ENCODE peak calls at places on chromosomes 13 and 19, in eight cellular contexts. P is mammary epithelial cell; G is upper lobe of right lung; Q is esophagus muscularis mucosa; I is fibroblast of lung; R is thoracic aorta; Y is tibial nerve; K is CD8-positive, alpha-beta T cell. U is an unnamed sample.

GRCh38 chr19:21569497-21569870 is 64.1 kb downstream of the ZNF429 start:
- DNase-seq in P (no peak), G (peak), Q (no peak), I (peak), R (no peak), Y (no peak), K (peak), U (no peak)

GRCh38 chr13:25085125-25085742 is 10.7 kb upstream of the PABPC3 start:
- DNase-seq in P (peak), G (no peak), Q (peak), I (peak), R (no peak), Y (no peak), K (no peak), U (peak)

GRCh38 chr13:57640582-57640981 is 9.0 kb downstream of the PCDH17 start:
- DNase-seq in P (no peak), G (no peak), Q (no peak), I (no peak), R (no peak), Y (no peak), K (no peak), U (no peak)

GRCh38 chr13:46404732-46405097 is 17.7 kb upstream of the RUBCNL start:
- DNase-seq in P (no peak), G (no peak), Q (no peak), I (no peak), R (no peak), Y (no peak), K (no peak), U (no peak)

GRCh38 chr13:75825161-75825560 is 189.0 kb downstream of the LMO7 start:
- DNase-seq in P (no peak), G (no peak), Q (no peak), I (no peak), R (no peak), Y (no peak), K (no peak), U (no peak)

GRCh38 chr13:63691474-63691873 is 2275.8 kb upstream of the PCDH20 start:
- DNase-seq in P (no peak), G (no peak), Q (no peak), I (no peak), R (no peak), Y (no peak), K (no peak), U (no peak)

GRCh38 chr13:37681295-37682032 is 82.9 kb upstream of the POSTN start:
- DNase-seq in P (no peak), G (no peak), Q (no peak), I (peak), R (no peak), Y (no peak), K (no peak), U (no peak)

GRCh38 chr19:1521636-1522035 is 2.2 kb upstream of the PLK5 start:
- DNase-seq in P (no peak), G (no peak), Q (no peak), I (no peak), R (no peak), Y (no peak), K (no peak), U (no peak)

GRCh38 chr13:35693142-35693784 is 216.8 kb upstream of the MAB21L1 start:
- DNase-seq in P (no peak), G (no peak), Q (no peak), I (peak), R (no peak), Y (no peak), K (no peak), U (no peak)

GRCh38 chr13:77724092-77724491 is 26.6 kb downstream of the SLAIN1 start:
- DNase-seq in P (no peak), G (no peak), Q (no peak), I (no peak), R (no peak), Y (no peak), K (no peak), U (no peak)

GRCh38 chr19:8663920-8664670 is 33.7 kb downstream of the NFILZ start:
- DNase-seq in P (no peak), G (no peak), Q (no peak), I (no peak), R (no peak), Y (no peak), K (peak), U (no peak)

GRCh38 chr19:19403373-19403901 is 2.0 kb upstream of the GATAD2A start:
- DNase-seq in P (peak), G (no peak), Q (no peak), I (peak), R (no peak), Y (no peak), K (no peak), U (peak)

GRCh38 chr13:106815545-106815944 is 247.6 kb upstream of the ARGLU1 start:
- DNase-seq in P (no peak), G (no peak), Q (no peak), I (no peak), R (no peak), Y (no peak), K (no peak), U (no peak)

GRCh38 chr19:42315024-42315423 is 1.9 kb downstream of the TMEM145 start:
- DNase-seq in P (no peak), G (no peak), Q (no peak), I (no peak), R (no peak), Y (no peak), K (no peak), U (no peak)

GRCh38 chr13:48533986-48534600 is 1.2 kb upstream of the RCBTB2 start:
- DNase-seq in P (no peak), G (no peak), Q (no peak), I (no peak), R (no peak), Y (no peak), K (no peak), U (no peak)

GRCh38 chr19:42762782-42763181 is 2.7 kb downstream of the PSG8 start:
- DNase-seq in P (peak), G (no peak), Q (peak), I (no peak), R (no peak), Y (no peak), K (no peak), U (no peak)

GRCh38 chr19:28393574-28394336 is 819.2 kb downstream of the UQCRFS1 start:
- DNase-seq in P (no peak), G (no peak), Q (no peak), I (no peak), R (no peak), Y (no peak), K (no peak), U (no peak)

GRCh38 chr19:33438016-33438671 is 64.6 kb downstream of the CEBPG start:
- DNase-seq in P (no peak), G (peak), Q (no peak), I (no peak), R (no peak), Y (no peak), K (no peak), U (no peak)

GRCh38 chr19:33426621-33427475 is 53.3 kb downstream of the CEBPG start:
- DNase-seq in P (no peak), G (peak), Q (no peak), I (no peak), R (no peak), Y (no peak), K (no peak), U (no peak)

GRCh38 chr19:19206938-19207337 is 3.7 kb upstream of the NR2C2AP start:
- DNase-seq in P (no peak), G (no peak), Q (no peak), I (no peak), R (no peak), Y (no peak), K (no peak), U (no peak)

GRCh38 chr19:18951721-18952281 is 10.8 kb upstream of the HOMER3 start:
- DNase-seq in P (peak), G (no peak), Q (no peak), I (no peak), R (no peak), Y (no peak), K (no peak), U (peak)

GRCh38 chr19:40228371-40228770 is 1.9 kb upstream of the CCNP start:
- DNase-seq in P (no peak), G (no peak), Q (no peak), I (no peak), R (no peak), Y (no peak), K (no peak), U (no peak)

GRCh38 chr19:16527971-16528521 is 14.2 kb downstream of the CHERP start:
- DNase-seq in P (no peak), G (no peak), Q (no peak), I (peak), R (no peak), Y (no peak), K (peak), U (no peak)
- TF ChIP-seq CTCF in P (peak), G (peak), Q (no peak), I (peak), R (no peak), Y (no peak), K (peak), U (no peak)

DNA sequence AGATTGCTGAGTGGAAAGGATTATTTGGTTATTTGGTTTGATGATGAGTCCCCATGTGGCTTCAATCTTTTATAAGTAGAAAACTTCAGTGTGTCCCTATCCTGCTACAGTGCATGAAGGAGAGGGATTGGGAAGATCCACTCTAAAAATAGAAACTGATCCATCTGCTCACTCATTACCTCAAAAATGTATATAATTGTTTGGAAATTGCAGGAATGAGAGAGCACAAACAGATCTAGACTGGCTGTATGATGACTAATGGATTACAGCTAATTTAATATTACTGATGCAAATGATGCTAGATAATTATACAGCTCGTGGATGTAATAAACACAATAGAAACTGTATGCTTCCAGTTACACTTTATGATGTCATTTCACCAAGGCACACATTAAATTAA is 625.3 kb upstream of the PRR20A start:
- DNase-seq in P (peak), G (no peak), Q (no peak), I (no peak), R (no peak), Y (no peak), K (no peak), U (no peak)
- H3K27ac ChIP-seq in P (no peak), G (no peak), Q (no peak), I (no peak), R (no peak), Y (no peak), K (no peak), U (no peak)

DNA sequence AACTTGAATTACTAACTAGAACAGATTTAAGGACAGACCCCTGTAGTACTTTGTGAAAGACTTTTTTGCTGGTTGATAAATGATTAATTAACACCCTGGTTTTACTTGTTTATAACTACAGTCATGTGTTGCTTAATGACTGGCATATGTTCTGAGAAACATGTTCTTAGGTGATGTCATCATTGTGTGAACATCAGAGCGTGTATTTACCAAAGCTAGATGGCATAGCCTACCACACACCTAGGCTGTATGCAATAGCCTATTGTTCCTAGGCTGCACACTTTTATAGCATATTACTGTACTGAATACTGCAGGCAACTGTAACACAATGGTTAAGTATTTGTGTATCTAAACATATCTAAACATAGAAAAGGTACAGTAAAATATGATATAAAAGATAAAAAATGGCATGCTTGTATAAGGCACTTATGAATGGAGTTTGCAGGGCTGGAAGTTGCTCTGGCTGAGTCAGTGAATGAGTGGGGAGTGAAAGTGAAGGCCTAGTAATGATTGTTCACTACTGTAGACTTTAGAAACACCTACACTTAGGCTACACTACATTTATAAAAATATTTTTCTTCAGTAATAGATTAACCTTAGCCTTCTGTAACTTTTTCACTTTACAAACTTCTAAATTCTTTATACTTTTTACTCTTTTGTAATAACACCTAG is 260.3 kb downstream of the KCNRG start:
- DNase-seq in P (peak), G (no peak), Q (no peak), I (no peak), R (no peak), Y (no peak), K (no peak), U (no peak)
- TF ChIP-seq CTCF in P (peak), G (no peak), Q (no peak), I (no peak), R (no peak), Y (no peak), K (no peak), U (no peak)

DNA sequence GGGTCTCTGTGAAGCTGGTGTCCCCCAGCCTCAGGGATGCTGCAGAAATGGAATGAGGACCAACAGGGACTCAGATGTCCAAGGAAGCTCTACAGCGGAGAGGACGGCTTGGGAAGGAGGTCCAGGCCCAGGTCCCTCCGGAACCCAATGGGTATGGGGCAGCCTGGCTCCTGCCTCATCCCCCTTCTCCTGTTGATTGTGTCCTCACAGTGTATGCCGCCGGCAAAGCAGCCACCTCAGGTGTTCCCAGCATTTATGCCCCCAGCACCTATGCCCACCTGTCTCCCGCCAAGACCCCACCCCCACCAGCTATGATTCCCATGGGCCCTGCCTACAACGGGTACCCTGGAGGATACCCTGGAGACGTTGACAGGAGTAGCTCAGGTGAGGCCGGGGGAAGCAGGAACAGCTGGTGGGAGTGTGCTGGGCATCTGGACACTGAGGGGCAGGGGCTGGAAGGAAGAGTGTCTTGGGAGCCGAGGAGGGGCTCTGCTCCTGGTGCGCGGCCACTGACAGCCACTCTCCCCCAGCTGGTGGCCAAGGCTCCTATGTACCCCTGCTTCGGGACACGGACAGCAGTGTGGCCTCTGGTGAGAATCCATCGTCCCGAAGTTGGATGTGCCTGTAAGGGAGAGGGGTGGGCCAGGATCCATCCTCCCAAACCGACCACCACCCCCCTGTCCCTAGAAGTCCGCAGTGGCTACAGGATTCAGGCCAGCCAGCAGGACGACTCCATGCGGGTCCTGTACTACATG is 2.4 kb upstream of the USF2 start:
- DNase-seq in P (no peak), G (peak), Q (no peak), I (no peak), R (no peak), Y (peak), K (no peak), U (no peak)
- H3K27ac ChIP-seq in P (no peak), G (no peak), Q (peak), I (no peak), R (peak), Y (no peak), K (no peak), U (peak)

U was measured in RWPE1.